ENCODE peak calls at places on chromosomes 4 and X, in four cellular contexts. T, B, Y and O are unnamed samples.

GRCh38 chr4:1447676-1448588 is 41.7 kb upstream of the NKX1-1 start:
- DNase-seq in T (no peak), B (no peak), Y (no peak), O (no peak)

GRCh38 chr4:40536032-40536431 is 93.6 kb downstream of the RBM47 start:
- DNase-seq in T (no peak), B (no peak), Y (no peak), O (no peak)

GRCh38 chr4:52266537-52267137 is 215.5 kb downstream of the SPATA18 start:
- DNase-seq in T (no peak), B (no peak), Y (no peak), O (no peak)

GRCh38 chr4:147786031-147786430 is 54.1 kb downstream of the ARHGAP10 start:
- DNase-seq in T (no peak), B (no peak), Y (no peak), O (no peak)

GRCh38 chrX:47232803-47233332 is at the start of gene USP11:
- DNase-seq in T (peak), B (no peak), Y (no peak), O (peak)

GRCh38 chr4:107183155-107183774 is 147.2 kb upstream of the DKK2 start:
- DNase-seq in T (peak), B (peak), Y (peak), O (peak)

GRCh38 chr4:15653430-15653829 is 1.7 kb downstream of the FBXL5 start:
- DNase-seq in T (no peak), B (no peak), Y (no peak), O (no peak)

GRCh38 chrX:133985164-133986007 is at the start of gene GPC3:
- DNase-seq in T (peak), B (no peak), Y (peak), O (peak)

GRCh38 chr4:6889736-6890324 is 19.8 kb upstream of the TBC1D14 start:
- DNase-seq in T (no peak), B (no peak), Y (no peak), O (no peak)

GRCh38 chr4:26233350-26233749 is 87.5 kb upstream of the RBPJ start:
- DNase-seq in T (no peak), B (no peak), Y (no peak), O (no peak)

GRCh38 chr4:151664289-151664688 is 96.5 kb downstream of the GATB start:
- DNase-seq in T (no peak), B (no peak), Y (no peak), O (no peak)

GRCh38 chr4:61938250-61938846 is 738.2 kb downstream of the ADGRL3 start:
- DNase-seq in T (no peak), B (no peak), Y (no peak), O (no peak)

GRCh38 chr4:83910693-83911092 is 374.8 kb downstream of the GPAT3 start:
- DNase-seq in T (no peak), B (no peak), Y (no peak), O (no peak)

GRCh38 chr4:135777386-135777785 is 1575.8 kb upstream of the PABPC4L start:
- DNase-seq in T (no peak), B (no peak), Y (no peak), O (no peak)

GRCh38 chrX:72568406-72569092 is 4.1 kb downstream of the HDAC8 start:
- DNase-seq in T (no peak), B (peak), Y (no peak), O (no peak)

GRCh38 chrX:113522814-113523213 is 682.2 kb upstream of the AMOT start:
- DNase-seq in T (no peak), B (no peak), Y (no peak), O (no peak)

GRCh38 chrX:8971116-8971515 is 62.8 kb downstream of the FAM9B start:
- DNase-seq in T (no peak), B (no peak), Y (peak), O (peak)

GRCh38 chr4:94974773-94975172 is 217.0 kb downstream of the BMPR1B start:
- DNase-seq in T (peak), B (peak), Y (no peak), O (no peak)

GRCh38 chr4:170589597-170590191 is 499.9 kb upstream of the AADAT start:
- DNase-seq in T (peak), B (no peak), Y (peak), O (peak)